ENCODE peak calls at places on chromosomes 2 and 18, in nine cellular contexts. T, U, F, R, P, E, L, G and Y are unnamed samples.

GRCh38 chr2:101111917-101112771 is 39.0 kb downstream of the TBC1D8 start:
- DNase-seq in T (no peak), U (no peak), F (no peak), R (no peak), P (no peak), E (peak), L (peak), G (no peak), Y (no peak)

GRCh38 chr2:222982909-222983265 is 69.1 kb upstream of the KCNE4 start:
- DNase-seq in T (no peak), U (no peak), F (no peak), R (no peak), P (no peak), E (no peak), L (no peak), G (no peak), Y (peak)

GRCh38 chr18:77223653-77224052 is 26.0 kb upstream of the GALR1 start:
- DNase-seq in T (no peak), U (no peak), F (no peak), R (no peak), P (no peak), E (peak), L (no peak), G (no peak), Y (no peak)

GRCh38 chr18:32358075-32358474 is 112.6 kb downstream of the GAREM1 start:
- DNase-seq in T (no peak), U (no peak), F (no peak), R (no peak), P (no peak), E (no peak), L (no peak), G (no peak), Y (no peak)

GRCh38 chr2:45000341-45000901 is 8.8 kb downstream of the SIX2 start:
- DNase-seq in T (no peak), U (no peak), F (no peak), R (no peak), P (no peak), E (no peak), L (no peak), G (no peak), Y (no peak)

GRCh38 chr2:53859354-53860159 is at the start of gene GPR75:
- DNase-seq in T (no peak), U (no peak), F (no peak), R (no peak), P (no peak), E (no peak), L (peak), G (no peak), Y (no peak)

GRCh38 chr18:53527365-53527764 is 697.1 kb downstream of the MBD2 start:
- DNase-seq in T (no peak), U (no peak), F (no peak), R (no peak), P (no peak), E (no peak), L (no peak), G (no peak), Y (no peak)

GRCh38 chr18:35481960-35482366 is 15.8 kb downstream of the INO80C start:
- DNase-seq in T (no peak), U (no peak), F (no peak), R (no peak), P (no peak), E (no peak), L (no peak), G (no peak), Y (no peak)

GRCh38 chr2:14944562-14945346 is 312.2 kb downstream of the LRATD1 start:
- DNase-seq in T (no peak), U (no peak), F (no peak), R (no peak), P (no peak), E (peak), L (no peak), G (no peak), Y (no peak)

GRCh38 chr2:223488814-223489213 is 113.3 kb downstream of the SCG2 start:
- DNase-seq in T (no peak), U (no peak), F (no peak), R (no peak), P (no peak), E (peak), L (peak), G (no peak), Y (peak)

GRCh38 chr2:1940660-1941059 is 196.3 kb upstream of the PXDN start:
- DNase-seq in T (no peak), U (no peak), F (no peak), R (no peak), P (no peak), E (no peak), L (no peak), G (no peak), Y (no peak)

GRCh38 chr18:13539050-13539449 is 187.3 kb downstream of the FAM210A start:
- DNase-seq in T (no peak), U (peak), F (no peak), R (peak), P (no peak), E (no peak), L (no peak), G (peak), Y (peak)

GRCh38 chr2:58540680-58541079 is 299.6 kb upstream of the FANCL start:
- DNase-seq in T (no peak), U (no peak), F (no peak), R (no peak), P (no peak), E (no peak), L (no peak), G (no peak), Y (no peak)

GRCh38 chr18:80202264-80202998 is 44.9 kb downstream of the PARD6G start:
- DNase-seq in T (no peak), U (no peak), F (no peak), R (no peak), P (no peak), E (no peak), L (no peak), G (no peak), Y (no peak)

GRCh38 chr2:150426315-150426714 is 61.2 kb downstream of the RND3 start:
- DNase-seq in T (no peak), U (no peak), F (no peak), R (no peak), P (no peak), E (no peak), L (no peak), G (no peak), Y (no peak)

GRCh38 chr18:22179631-22180030 is 10.2 kb downstream of the GATA6 start:
- DNase-seq in T (no peak), U (no peak), F (no peak), R (no peak), P (no peak), E (no peak), L (no peak), G (no peak), Y (no peak)

GRCh38 chr2:8380026-8380425 is 301.8 kb upstream of the ID2 start:
- DNase-seq in T (no peak), U (no peak), F (no peak), R (no peak), P (no peak), E (no peak), L (no peak), G (no peak), Y (no peak)

GRCh38 chr2:27955762-27956161 is 65.2 kb downstream of the BABAM2 start:
- DNase-seq in T (no peak), U (no peak), F (no peak), R (no peak), P (no peak), E (peak), L (no peak), G (no peak), Y (no peak)

GRCh38 chr2:126804347-126804746 is 94.3 kb upstream of the TEX51 start:
- DNase-seq in T (no peak), U (no peak), F (no peak), R (no peak), P (no peak), E (no peak), L (no peak), G (no peak), Y (no peak)

GRCh38 chr2:144162652-144163051 is 357.3 kb downstream of the ZEB2 start:
- DNase-seq in T (no peak), U (peak), F (peak), R (peak), P (peak), E (no peak), L (no peak), G (peak), Y (peak)

GRCh38 chr2:111157798-111158197 is 37.1 kb downstream of the BCL2L11 start:
- DNase-seq in T (no peak), U (no peak), F (no peak), R (no peak), P (no peak), E (no peak), L (no peak), G (no peak), Y (peak)

GRCh38 chr2:219252570-219252899 is 508 bp upstream of the TUBA4B start:
- DNase-seq in T (no peak), U (no peak), F (peak), R (no peak), P (no peak), E (no peak), L (no peak), G (no peak), Y (no peak)

GRCh38 chr2:203603451-203604389 is 68.6 kb upstream of the RAPH1 start:
- DNase-seq in T (no peak), U (no peak), F (no peak), R (no peak), P (no peak), E (no peak), L (no peak), G (no peak), Y (no peak)

GRCh38 chr18:58362829-58363231 is 266.1 kb downstream of the ALPK2 start:
- DNase-seq in T (no peak), U (no peak), F (no peak), R (no peak), P (no peak), E (no peak), L (no peak), G (no peak), Y (no peak)

GRCh38 chr2:78202986-78203670 is 681.0 kb upstream of the LRRTM4 start:
- DNase-seq in T (no peak), U (no peak), F (no peak), R (no peak), P (no peak), E (no peak), L (no peak), G (no peak), Y (no peak)

GRCh38 chr2:9618410-9618809 is 12.4 kb downstream of the YWHAQ start:
- DNase-seq in T (no peak), U (peak), F (no peak), R (no peak), P (peak), E (no peak), L (no peak), G (peak), Y (peak)

GRCh38 chr2:197165020-197165419 is 145.6 kb downstream of the ANKRD44 start:
- DNase-seq in T (no peak), U (no peak), F (no peak), R (no peak), P (no peak), E (no peak), L (no peak), G (no peak), Y (no peak)

GRCh38 chr2:23487735-23488492 is 102.9 kb downstream of the KLHL29 start:
- DNase-seq in T (no peak), U (no peak), F (no peak), R (no peak), P (no peak), E (peak), L (peak), G (no peak), Y (peak)

GRCh38 chr2:115635440-115635839 is 1193.0 kb downstream of the DPP10 start:
- DNase-seq in T (no peak), U (no peak), F (no peak), R (no peak), P (no peak), E (no peak), L (no peak), G (no peak), Y (no peak)